ENCODE peak calls at places on chromosomes 6 and 20, in six cellular contexts. Y, Q, H, W, N and J are unnamed samples.

GRCh38 chr6:159282351-159282750 is 113.2 kb downstream of the FNDC1 start:
- DNase-seq in Y (no peak), Q (no peak), H (no peak), W (no peak), N (no peak), J (no peak)

GRCh38 chr20:603116-603640 is 6.9 kb downstream of the TCF15 start:
- DNase-seq in Y (no peak), Q (no peak), H (no peak), W (no peak), N (no peak), J (no peak)

GRCh38 chr6:27168108-27168507 is 79.4 kb upstream of the PRSS16 start:
- DNase-seq in Y (peak), Q (peak), H (no peak), W (no peak), N (no peak), J (no peak)

GRCh38 chr20:3459881-3460307 is 10.9 kb upstream of the ATRN start:
- DNase-seq in Y (no peak), Q (no peak), H (no peak), W (no peak), N (no peak), J (no peak)

GRCh38 chr20:42366626-42367025 is 748.4 kb upstream of the CHD6 start:
- DNase-seq in Y (no peak), Q (no peak), H (no peak), W (no peak), N (no peak), J (no peak)

GRCh38 chr20:20683922-20684321 is 28.5 kb downstream of the RALGAPA2 start:
- DNase-seq in Y (no peak), Q (no peak), H (no peak), W (no peak), N (no peak), J (no peak)

GRCh38 chr20:44234566-44235317 is 12.4 kb upstream of the GDAP1L1 start:
- DNase-seq in Y (no peak), Q (no peak), H (no peak), W (no peak), N (no peak), J (no peak)

GRCh38 chr20:8940311-8940710 is 128.6 kb upstream of the PLCB4 start:
- DNase-seq in Y (no peak), Q (no peak), H (no peak), W (no peak), N (no peak), J (no peak)

GRCh38 chr6:150492507-150492906 is 107.2 kb upstream of the PLEKHG1 start:
- DNase-seq in Y (peak), Q (peak), H (no peak), W (no peak), N (no peak), J (peak)

GRCh38 chr6:90110971-90111370 is 185.7 kb downstream of the BACH2 start:
- DNase-seq in Y (no peak), Q (no peak), H (no peak), W (peak), N (peak), J (no peak)

GRCh38 chr6:37244430-37245310 is 12.9 kb upstream of the TBC1D22B start:
- DNase-seq in Y (peak), Q (peak), H (peak), W (no peak), N (no peak), J (no peak)

GRCh38 chr20:32737371-32738223 is 5.7 kb downstream of the COMMD7 start:
- DNase-seq in Y (peak), Q (peak), H (no peak), W (no peak), N (peak), J (no peak)

GRCh38 chr6:79670789-79671188 is 39.7 kb downstream of the SH3BGRL2 start:
- DNase-seq in Y (no peak), Q (no peak), H (no peak), W (no peak), N (no peak), J (no peak)

GRCh38 chr6:34179106-34179720 is 33.3 kb upstream of the GRM4 start:
- DNase-seq in Y (no peak), Q (no peak), H (peak), W (no peak), N (no peak), J (no peak)

GRCh38 chr6:71349395-71349794 is 60.8 kb downstream of the OGFRL1 start:
- DNase-seq in Y (peak), Q (peak), H (no peak), W (no peak), N (no peak), J (peak)

GRCh38 chr20:51811040-51811351 is 8.7 kb upstream of the SALL4 start:
- DNase-seq in Y (no peak), Q (no peak), H (no peak), W (no peak), N (no peak), J (no peak)

GRCh38 chr20:23187759-23188158 is 101.6 kb upstream of the CD93 start:
- DNase-seq in Y (no peak), Q (no peak), H (no peak), W (no peak), N (no peak), J (no peak)

GRCh38 chr20:37807901-37808751 is 94.8 kb upstream of the VSTM2L start:
- DNase-seq in Y (no peak), Q (no peak), H (no peak), W (no peak), N (no peak), J (no peak)

GRCh38 chr6:71529769-71530168 is 241.2 kb downstream of the OGFRL1 start:
- DNase-seq in Y (no peak), Q (no peak), H (no peak), W (no peak), N (no peak), J (no peak)

GRCh38 chr20:10707070-10707469 is 33.3 kb upstream of the JAG1 start:
- DNase-seq in Y (no peak), Q (no peak), H (no peak), W (no peak), N (no peak), J (no peak)

GRCh38 chr20:20979934-20980333 is 126.2 kb downstream of the LINC00237 start:
- DNase-seq in Y (no peak), Q (no peak), H (no peak), W (no peak), N (no peak), J (no peak)

GRCh38 chr6:34225551-34225950 is 11.1 kb upstream of the HMGA1 start:
- DNase-seq in Y (no peak), Q (no peak), H (peak), W (no peak), N (no peak), J (no peak)

GRCh38 chr20:46568570-46569129 is 18.2 kb upstream of the OCSTAMP start:
- DNase-seq in Y (peak), Q (peak), H (peak), W (no peak), N (no peak), J (no peak)

GRCh38 chr20:38199506-38200390 is 34.7 kb upstream of the TGM2 start:
- DNase-seq in Y (no peak), Q (no peak), H (peak), W (no peak), N (no peak), J (no peak)

GRCh38 chr6:128370072-128370471 is 150.3 kb downstream of the PTPRK start:
- DNase-seq in Y (peak), Q (peak), H (no peak), W (no peak), N (no peak), J (no peak)

GRCh38 chr6:137799950-137800568 is 67.0 kb upstream of the TNFAIP3 start:
- DNase-seq in Y (peak), Q (peak), H (no peak), W (peak), N (peak), J (peak)